ENCODE peak calls at places on chromosome 14, in nine cellular contexts. One of them, this sample, is unnamed.

GRCh38 chr14:99816642-99817041 is 23.4 kb downstream of the EML1 start:
- DNase-seq in fibroblast of pulmonary artery: no peak
- DNase-seq in mesendoderm: no peak
- DNase-seq in Kasumi-1: no peak
- DNase-seq in IMR-90: no peak
- DNase-seq in HTR-8/SVneo: no peak
- DNase-seq in NCI-H774: no peak
- DNase-seq in H9: no peak
- DNase-seq in fibroblast of the conjunctiva: no peak
- DNase-seq in this sample: no peak

GRCh38 chr14:35215110-35215872 is 76.9 kb upstream of the PSMA6 start:
- DNase-seq in NCI-H774: no peak
- DNase-seq in HTR-8/SVneo: peak
- DNase-seq in H9: no peak
- DNase-seq in Kasumi-1: peak
- DNase-seq in IMR-90: peak
- DNase-seq in fibroblast of the conjunctiva: peak
- DNase-seq in mesendoderm: peak
- DNase-seq in fibroblast of pulmonary artery: peak
- DNase-seq in this sample: peak

GRCh38 chr14:69768873-69769272 is 1.9 kb downstream of the SRSF5 start:
- DNase-seq in H9: no peak
- DNase-seq in NCI-H774: no peak
- DNase-seq in IMR-90: no peak
- DNase-seq in mesendoderm: no peak
- DNase-seq in HTR-8/SVneo: no peak
- DNase-seq in fibroblast of the conjunctiva: no peak
- DNase-seq in Kasumi-1: no peak
- DNase-seq in fibroblast of pulmonary artery: no peak
- DNase-seq in this sample: no peak

GRCh38 chr14:32077081-32078029 is at the start of gene ARHGAP5:
- DNase-seq in mesendoderm: peak
- DNase-seq in H9: peak
- DNase-seq in Kasumi-1: peak
- DNase-seq in IMR-90: peak
- DNase-seq in fibroblast of the conjunctiva: no peak
- DNase-seq in fibroblast of pulmonary artery: peak
- DNase-seq in NCI-H774: peak
- DNase-seq in HTR-8/SVneo: peak
- DNase-seq in this sample: peak

GRCh38 chr14:100237735-100238418 is 1.1 kb upstream of the YY1 start:
- DNase-seq in NCI-H774: peak
- DNase-seq in HTR-8/SVneo: no peak
- DNase-seq in fibroblast of the conjunctiva: no peak
- DNase-seq in mesendoderm: peak
- DNase-seq in IMR-90: peak
- DNase-seq in fibroblast of pulmonary artery: peak
- DNase-seq in H9: peak
- DNase-seq in Kasumi-1: peak
- DNase-seq in this sample: peak

GRCh38 chr14:79383031-79383430 is 828.3 kb downstream of the DIO2 start:
- DNase-seq in mesendoderm: no peak
- DNase-seq in H9: no peak
- DNase-seq in HTR-8/SVneo: no peak
- DNase-seq in NCI-H774: no peak
- DNase-seq in IMR-90: no peak
- DNase-seq in Kasumi-1: no peak
- DNase-seq in fibroblast of the conjunctiva: no peak
- DNase-seq in fibroblast of pulmonary artery: no peak
- DNase-seq in this sample: no peak

GRCh38 chr14:56055521-56055920 is 62.7 kb upstream of the PELI2 start:
- DNase-seq in IMR-90: no peak
- DNase-seq in H9: no peak
- DNase-seq in fibroblast of pulmonary artery: no peak
- DNase-seq in NCI-H774: no peak
- DNase-seq in Kasumi-1: no peak
- DNase-seq in mesendoderm: no peak
- DNase-seq in HTR-8/SVneo: no peak
- DNase-seq in fibroblast of the conjunctiva: no peak
- DNase-seq in this sample: no peak

GRCh38 chr14:69963966-69964365 is 84.8 kb downstream of the SMOC1 start:
- DNase-seq in fibroblast of the conjunctiva: no peak
- DNase-seq in NCI-H774: no peak
- DNase-seq in fibroblast of pulmonary artery: no peak
- DNase-seq in H9: no peak
- DNase-seq in mesendoderm: no peak
- DNase-seq in HTR-8/SVneo: no peak
- DNase-seq in IMR-90: no peak
- DNase-seq in Kasumi-1: no peak
- DNase-seq in this sample: no peak

GRCh38 chr14:38592764-38593442 is 337.0 kb upstream of the CLEC14A start:
- DNase-seq in H9: no peak
- DNase-seq in Kasumi-1: no peak
- DNase-seq in fibroblast of pulmonary artery: no peak
- DNase-seq in mesendoderm: no peak
- DNase-seq in IMR-90: no peak
- DNase-seq in fibroblast of the conjunctiva: no peak
- DNase-seq in NCI-H774: no peak
- DNase-seq in HTR-8/SVneo: no peak
- DNase-seq in this sample: no peak

GRCh38 chr14:35159742-35160409 is 37.5 kb downstream of the PRORP start:
- DNase-seq in NCI-H774: no peak
- DNase-seq in HTR-8/SVneo: peak
- DNase-seq in fibroblast of the conjunctiva: peak
- DNase-seq in mesendoderm: no peak
- DNase-seq in fibroblast of pulmonary artery: peak
- DNase-seq in H9: no peak
- DNase-seq in Kasumi-1: no peak
- DNase-seq in IMR-90: peak
- DNase-seq in this sample: no peak

GRCh38 chr14:91185721-91186120 is 58.8 kb downstream of the GPR68 start:
- DNase-seq in HTR-8/SVneo: no peak
- DNase-seq in IMR-90: peak
- DNase-seq in mesendoderm: no peak
- DNase-seq in fibroblast of pulmonary artery: no peak
- DNase-seq in NCI-H774: no peak
- DNase-seq in fibroblast of the conjunctiva: peak
- DNase-seq in H9: no peak
- DNase-seq in Kasumi-1: no peak
- DNase-seq in this sample: no peak